ENCODE peak calls at places on chromosomes 16 and 17, in five cellular contexts. B, F, W, O and V are unnamed samples.

GRCh38 chr16:58110590-58111330 is 18.4 kb downstream of the CFAP20 start:
- DNase-seq in B (no peak), W (no peak), F (no peak), O (no peak), V (no peak)

GRCh38 chr16:48409839-48410610 is 24.8 kb upstream of the SIAH1 start:
- DNase-seq in B (no peak), F (no peak), O (peak), W (peak), V (no peak)

GRCh38 chr16:85913141-85913601 is 14.2 kb downstream of the IRF8 start:
- DNase-seq in O (no peak), W (no peak), B (no peak), F (no peak), V (no peak)

GRCh38 chr17:81731271-81731670 is 19.2 kb downstream of the SLC25A10 start:
- DNase-seq in F (no peak), B (no peak), W (no peak), O (peak), V (no peak)

GRCh38 chr17:73586921-73587680 is 57.1 kb downstream of the SDK2 start:
- DNase-seq in W (no peak), F (no peak), O (no peak), B (no peak), V (no peak)

GRCh38 chr17:38994026-38994425 is 26.8 kb upstream of the FBXO47 start:
- DNase-seq in W (no peak), F (no peak), B (no peak), O (no peak), V (no peak)

GRCh38 chr17:2259769-2260536 is 43.6 kb downstream of the SMG6 start:
- DNase-seq in O (no peak), B (peak), W (no peak), F (peak), V (peak)

GRCh38 chr16:84700518-84701277 is 898 bp downstream of the USP10 start:
- DNase-seq in B (peak), F (no peak), O (no peak), W (no peak), V (no peak)

GRCh38 chr16:12639044-12639443 is 164.6 kb downstream of the CPPED1 start:
- DNase-seq in O (no peak), W (no peak), F (no peak), B (no peak), V (no peak)

GRCh38 chr16:48558269-48558915 is 51.6 kb downstream of the N4BP1 start:
- DNase-seq in B (no peak), O (no peak), W (no peak), F (no peak), V (no peak)

GRCh38 chr17:77253611-77254051 is 112.9 kb downstream of the SEC14L1 start:
- DNase-seq in O (no peak), W (no peak), B (no peak), F (no peak), V (no peak)

GRCh38 chr17:65559802-65560627 is 1.4 kb downstream of the AXIN2 start:
- DNase-seq in W (no peak), B (no peak), F (no peak), O (no peak), V (no peak)

GRCh38 chr16:15942901-15943690 is 6.3 kb upstream of the ABCC1 start:
- DNase-seq in F (no peak), B (no peak), W (no peak), O (no peak), V (no peak)

GRCh38 chr17:38706625-38707298 is 1.7 kb downstream of the MLLT6 start:
- DNase-seq in B (peak), F (no peak), O (no peak), W (no peak), V (no peak)

GRCh38 chr17:82449136-82449882 is 1.2 kb downstream of the CYBC1 start:
- DNase-seq in F (peak), O (no peak), W (no peak), B (peak), V (peak)

GRCh38 chr17:76869209-76869877 is 1.1 kb downstream of the MGAT5B start:
- DNase-seq in B (no peak), O (no peak), W (no peak), F (no peak), V (no peak)

GRCh38 chr16:49605536-49606241 is 232.1 kb downstream of the C16orf78 start:
- DNase-seq in O (no peak), W (no peak), F (no peak), B (no peak), V (no peak)

GRCh38 chr17:10311131-10311530 is 61.7 kb downstream of the MYH13 start:
- DNase-seq in O (no peak), W (no peak), B (no peak), F (no peak), V (no peak)

GRCh38 chr17:29589524-29590260 is at the start of gene GIT1:
- DNase-seq in F (peak), O (no peak), W (no peak), B (peak), V (peak)